ENCODE peak calls at places on chromosome 16, in four cellular contexts. U, G, I and Z are unnamed samples.
A peak's percentile ranks its signal among the peaks of the same experiment; 100 is the strongest.

GRCh38 chr16:10979717-10980601 is 35.6 kb downstream of the CLEC16A start:
- DNase-seq in U (no peak), G (no peak), I (peak; percentile 31), Z (no peak)

GRCh38 chr16:58035356-58036170 is 10.0 kb downstream of the MMP15 start:
- DNase-seq in U (no peak), G (no peak), I (no peak), Z (peak; percentile 9)

GRCh38 chr16:392450-393027 is 4.5 kb upstream of the NME4 start:
- DNase-seq in U (no peak), G (no peak), I (no peak), Z (no peak)

GRCh38 chr16:27515874-27516353 is 33.8 kb downstream of the GTF3C1 start:
- DNase-seq in U (no peak), G (no peak), I (peak; percentile 84), Z (peak; percentile 23)

GRCh38 chr16:84513111-84514065 is 8.9 kb upstream of the MEAK7 start:
- DNase-seq in U (no peak), G (no peak), I (no peak), Z (no peak)

GRCh38 chr16:11249233-11250061 is 6.6 kb downstream of the SOCS1 start:
- DNase-seq in U (no peak), G (no peak), I (no peak), Z (no peak)

GRCh38 chr16:73232555-73233422 is 184.9 kb upstream of the ZFHX3 start:
- DNase-seq in U (peak; percentile 46), G (no peak), I (no peak), Z (peak; percentile 49)

GRCh38 chr16:67013238-67013822 is 15.6 kb upstream of the CBFB start:
- DNase-seq in U (peak; percentile 12), G (no peak), I (no peak), Z (peak; percentile 47)

GRCh38 chr16:57918994-57919393 is 51.9 kb downstream of the CNGB1 start:
- DNase-seq in U (no peak), G (no peak), I (no peak), Z (no peak)

GRCh38 chr16:23607740-23608139 is 11.6 kb upstream of the NDUFAB1 start:
- DNase-seq in U (no peak), G (no peak), I (no peak), Z (no peak)

GRCh38 chr16:24820522-24820921 is 25.2 kb upstream of the SLC5A11 start:
- DNase-seq in U (no peak), G (no peak), I (no peak), Z (no peak)

GRCh38 chr16:17945080-17945601 is 391.4 kb downstream of the NPIPA8 start:
- DNase-seq in U (no peak), G (no peak), I (no peak), Z (no peak)

GRCh38 chr16:68715471-68715870 is 21.6 kb upstream of the CDH1 start:
- DNase-seq in U (no peak), G (no peak), I (no peak), Z (no peak)

GRCh38 chr16:24836836-24837235 is 8.9 kb upstream of the SLC5A11 start:
- DNase-seq in U (no peak), G (no peak), I (no peak), Z (no peak)

GRCh38 chr16:73274140-73274539 is 226.2 kb upstream of the ZFHX3 start:
- DNase-seq in U (no peak), G (no peak), I (no peak), Z (no peak)

GRCh38 chr16:4123617-4124300 is 7.5 kb upstream of the ADCY9 start:
- DNase-seq in U (no peak), G (no peak), I (no peak), Z (peak; percentile 55)

GRCh38 chr16:4262303-4262835 is 10.5 kb downstream of the TFAP4 start:
- DNase-seq in U (no peak), G (no peak), I (no peak), Z (no peak)

GRCh38 chr16:26078971-26079370 is 387.2 kb downstream of the HS3ST4 start:
- DNase-seq in U (peak; percentile 88), G (no peak), I (no peak), Z (no peak)

GRCh38 chr16:12315330-12316138 is 339.0 kb downstream of the SNX29 start:
- DNase-seq in U (no peak), G (no peak), I (no peak), Z (peak; percentile 94)

GRCh38 chr16:84138824-84139627 is 6.0 kb downstream of the HSDL1 start:
- DNase-seq in U (peak; percentile 39), G (no peak), I (peak; percentile 56), Z (peak; percentile 53)

GRCh38 chr16:23207485-23207884 is 24.9 kb downstream of the SCNN1G start:
- DNase-seq in U (peak; percentile 99), G (no peak), I (no peak), Z (peak; percentile 100)

GRCh38 chr16:83793179-83793578 is 14.6 kb upstream of the HSBP1 start:
- DNase-seq in U (no peak), G (no peak), I (peak; percentile 57), Z (no peak)

GRCh38 chr16:7013990-7014389 is 318.7 kb upstream of the RBFOX1 start:
- DNase-seq in U (no peak), G (no peak), I (peak; percentile 33), Z (no peak)

GRCh38 chr16:2912330-2913199 is 834 bp downstream of the FLYWCH1 start:
- DNase-seq in U (no peak), G (peak; percentile 20), I (no peak), Z (peak; percentile 52)

GRCh38 chr16:1915732-1916653 is 2.2 kb downstream of the HS3ST6 start:
- DNase-seq in U (no peak), G (no peak), I (no peak), Z (no peak)

GRCh38 chr16:57152096-57153093 is 33.4 kb downstream of the PSME3IP1 start:
- DNase-seq in U (no peak), G (no peak), I (no peak), Z (no peak)

GRCh38 chr16:73196670-73197069 is 148.7 kb upstream of the ZFHX3 start:
- DNase-seq in U (peak; percentile 40), G (no peak), I (peak; percentile 88), Z (peak; percentile 68)

GRCh38 chr16:50335198-50335958 is 33.4 kb downstream of the BRD7 start:
- DNase-seq in U (no peak), G (no peak), I (no peak), Z (no peak)

GRCh38 chr16:57265850-57266530 is 18.5 kb downstream of the PLLP start:
- DNase-seq in U (no peak), G (no peak), I (no peak), Z (peak; percentile 35)

GRCh38 chr16:74748042-74748709 is 26.4 kb downstream of the FA2H start:
- DNase-seq in U (no peak), G (no peak), I (no peak), Z (no peak)

GRCh38 chr16:27995378-27995777 is 68.1 kb downstream of the GSG1L start:
- DNase-seq in U (no peak), G (no peak), I (no peak), Z (no peak)

GRCh38 chr16:53058441-53058840 is 3.6 kb downstream of the CHD9 start:
- DNase-seq in U (no peak), G (no peak), I (no peak), Z (no peak)

GRCh38 chr16:22948603-22949368 is 134.8 kb downstream of the HS3ST2 start:
- DNase-seq in U (peak; percentile 21), G (no peak), I (peak; percentile 88), Z (peak; percentile 71)